ENCODE peak calls at places on chromosomes 2 and 18, in eight cellular contexts. R is activated CD8-positive, alpha-beta T cell treated with anti-CD3 and anti-CD28 coated beads for 36 hours; B is brain microvascular endothelial cell; D is AG10803; E is adrenal gland; K is fibroblast of lung; I is endothelial cell; F is progenitor cell of endocrine pancreas. C is an unnamed sample.

GRCh38 chr2:122389694-122390093 is 634.2 kb downstream of the TSN start:
- DNase-seq in R (no peak), B (no peak), D (no peak), E (no peak), K (no peak), I (no peak), F (no peak), C (no peak)

GRCh38 chr2:12045864-12046291 is 299.4 kb downstream of the LPIN1 start:
- DNase-seq in R (no peak), B (no peak), D (no peak), E (no peak), K (no peak), I (no peak), F (no peak), C (no peak)

GRCh38 chr2:165793161-165793778 is 777 bp downstream of the GALNT3 start:
- DNase-seq in R (peak), B (peak), D (no peak), E (no peak), K (no peak), I (peak), F (no peak), C (no peak)

GRCh38 chr18:46574740-46575108 is 82.3 kb downstream of the LOXHD1 start:
- DNase-seq in R (no peak), B (no peak), D (no peak), E (no peak), K (no peak), I (no peak), F (no peak), C (no peak)

GRCh38 chr2:183359867-183360266 is 235.6 kb downstream of the NUP35 start:
- DNase-seq in R (peak), B (peak), D (peak), E (peak), K (peak), I (no peak), F (no peak), C (no peak)

GRCh38 chr2:16407358-16407757 is 258.3 kb downstream of the CYRIA start:
- DNase-seq in R (no peak), B (no peak), D (no peak), E (no peak), K (no peak), I (no peak), F (no peak), C (no peak)

GRCh38 chr2:19045151-19045550 is 313.3 kb downstream of the OSR1 start:
- DNase-seq in R (no peak), B (no peak), D (no peak), E (no peak), K (no peak), I (no peak), F (no peak), C (no peak)

GRCh38 chr2:41827354-41827971 is 220.4 kb upstream of the PKDCC start:
- DNase-seq in R (no peak), B (no peak), D (no peak), E (no peak), K (no peak), I (no peak), F (no peak), C (no peak)

GRCh38 chr18:3151379-3152264 is 68.1 kb downstream of the MYOM1 start:
- DNase-seq in R (no peak), B (no peak), D (peak), E (peak), K (peak), I (no peak), F (no peak), C (peak)

GRCh38 chr2:164335128-164335527 is 286.2 kb downstream of the GRB14 start:
- DNase-seq in R (no peak), B (no peak), D (no peak), E (no peak), K (no peak), I (no peak), F (no peak), C (no peak)

GRCh38 chr2:36318547-36318946 is 37.0 kb upstream of the CRIM1 start:
- DNase-seq in R (no peak), B (no peak), D (peak), E (no peak), K (no peak), I (no peak), F (no peak), C (peak)

DNA sequence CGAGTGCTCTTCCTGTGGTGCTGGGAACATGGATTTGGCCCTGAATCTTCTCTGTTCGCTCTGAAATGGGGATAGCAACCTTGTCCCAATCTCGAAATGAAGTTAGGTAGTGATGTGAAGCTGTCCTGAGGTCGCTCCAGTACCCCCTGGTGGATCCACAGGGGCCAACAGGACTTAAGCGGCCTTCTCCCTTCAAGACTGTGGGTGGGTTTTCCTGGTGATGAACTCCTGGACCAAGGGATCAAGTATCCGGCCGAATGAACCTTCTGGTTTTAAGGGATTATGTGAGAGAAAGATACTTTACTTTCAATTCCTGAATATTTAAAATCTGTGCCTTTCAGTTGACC is 156.5 kb downstream of the NAPG start:
- DNase-seq in R (no peak), B (no peak), D (no peak), E (no peak), K (no peak), I (no peak), F (no peak), C (no peak)
- TF ChIP-seq CTCF in R (no peak), B (no peak), D (no peak), E (no peak), K (no peak), I (no peak), F (no peak), C (no peak)

GRCh38 chr2:71777946-71778345 is 324.6 kb downstream of the DYSF start:
- DNase-seq in R (no peak), B (no peak), D (no peak), E (no peak), K (no peak), I (no peak), F (no peak), C (no peak)

GRCh38 chr2:71776227-71776626 is 322.9 kb downstream of the DYSF start:
- DNase-seq in R (no peak), B (no peak), D (no peak), E (no peak), K (no peak), I (no peak), F (no peak), C (no peak)

GRCh38 chr2:71780162-71780561 is 326.8 kb downstream of the DYSF start:
- DNase-seq in R (no peak), B (no peak), D (no peak), E (no peak), K (no peak), I (no peak), F (peak), C (no peak)

GRCh38 chr2:71779306-71779855 is 326.0 kb downstream of the DYSF start:
- DNase-seq in R (no peak), B (peak), D (peak), E (no peak), K (peak), I (no peak), F (no peak), C (no peak)

GRCh38 chr2:71778514-71779305 is 325.3 kb downstream of the DYSF start:
- DNase-seq in R (no peak), B (no peak), D (no peak), E (no peak), K (peak), I (no peak), F (no peak), C (no peak)
- TF ChIP-seq CTCF in R (no peak), B (peak), D (peak), E (no peak), K (peak), I (no peak), F (no peak), C (peak)

DNA sequence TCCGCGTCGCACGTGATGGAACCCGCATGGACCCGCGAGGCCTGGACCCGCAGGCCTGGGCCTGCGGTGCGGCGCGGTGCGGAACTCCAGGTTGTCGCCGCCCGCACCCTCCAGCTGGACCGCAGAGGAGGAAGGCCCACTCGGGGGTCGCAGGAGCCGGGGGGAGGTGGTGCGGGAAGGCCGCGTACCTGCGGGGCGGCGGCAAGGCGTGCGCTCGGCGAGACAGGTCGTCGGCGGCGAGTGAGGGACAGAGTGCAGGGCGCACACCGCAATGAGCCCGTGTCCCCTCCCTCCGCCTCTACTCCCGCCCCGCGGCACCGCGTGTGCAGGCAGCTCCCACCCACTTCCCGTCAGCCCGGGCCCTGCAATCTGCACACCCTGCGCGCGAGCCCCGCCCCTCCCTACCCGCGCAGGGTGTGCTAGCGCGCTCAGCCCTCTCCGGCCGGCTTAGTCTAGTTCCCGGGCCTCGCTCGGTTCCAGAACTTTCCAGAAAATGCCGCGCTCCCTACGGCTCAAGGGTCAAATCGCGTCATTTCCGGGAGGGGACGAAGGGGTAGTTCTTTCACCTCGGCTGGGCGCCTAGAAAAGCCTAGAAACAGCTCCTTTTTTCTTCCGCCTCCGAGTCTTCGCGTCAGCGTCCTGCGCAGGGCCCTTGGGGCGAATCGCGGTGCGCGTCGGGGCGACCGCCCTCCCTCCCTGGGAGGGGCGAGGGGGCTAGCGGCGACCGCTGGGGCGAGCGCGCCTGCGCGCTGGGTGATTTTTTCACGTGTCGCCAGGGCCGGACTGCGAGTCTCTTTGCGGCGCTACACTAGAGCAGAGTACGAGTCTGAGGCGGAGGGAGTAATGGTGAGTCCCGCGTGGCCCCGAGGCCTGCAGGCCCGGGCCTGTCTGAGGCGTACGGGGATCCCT is at the start of the genes HSPD1 and HSPE1:
- DNase-seq in R (peak), B (peak), D (peak), E (peak), K (peak), I (peak), F (peak), C (peak)
- TF ChIP-seq CTCF in R (no peak), B (no peak), D (no peak), E (no peak), K (no peak), I (no peak), F (no peak), C (no peak)

DNA sequence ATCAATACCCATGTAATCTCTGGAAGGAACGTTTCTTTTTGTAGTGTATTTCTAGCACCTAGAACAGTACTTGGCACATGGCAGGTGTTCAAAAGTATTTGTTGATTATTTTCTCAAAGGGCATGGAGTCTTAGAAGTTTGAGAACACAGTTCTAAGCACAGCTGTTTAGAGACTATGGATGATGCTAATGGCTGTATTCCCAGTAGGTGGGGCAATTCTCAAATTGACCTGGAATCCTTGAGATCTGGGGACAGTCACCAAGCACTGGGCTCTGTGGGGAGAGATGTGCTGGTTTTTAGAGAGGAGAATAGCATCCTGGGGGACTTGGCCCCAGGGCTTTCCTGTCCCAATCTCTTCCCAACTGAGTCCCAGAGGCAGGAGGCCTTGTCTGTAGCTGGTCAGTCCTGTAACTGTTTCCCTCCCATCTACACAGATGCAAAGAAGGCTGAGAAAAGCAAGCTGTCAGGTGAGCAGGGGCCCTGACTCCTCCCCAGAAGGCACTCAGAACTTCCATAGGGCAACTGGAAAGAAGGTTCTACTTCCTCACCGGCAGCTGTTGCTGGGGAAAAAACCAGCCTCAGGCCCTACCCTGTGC is 17.5 kb upstream of the IL36G start:
- DNase-seq in R (no peak), B (no peak), D (no peak), E (no peak), K (no peak), I (no peak), F (no peak), C (no peak)
- TF ChIP-seq CTCF in R (no peak), B (peak), D (no peak), E (no peak), K (no peak), I (no peak), F (no peak), C (peak)

DNA sequence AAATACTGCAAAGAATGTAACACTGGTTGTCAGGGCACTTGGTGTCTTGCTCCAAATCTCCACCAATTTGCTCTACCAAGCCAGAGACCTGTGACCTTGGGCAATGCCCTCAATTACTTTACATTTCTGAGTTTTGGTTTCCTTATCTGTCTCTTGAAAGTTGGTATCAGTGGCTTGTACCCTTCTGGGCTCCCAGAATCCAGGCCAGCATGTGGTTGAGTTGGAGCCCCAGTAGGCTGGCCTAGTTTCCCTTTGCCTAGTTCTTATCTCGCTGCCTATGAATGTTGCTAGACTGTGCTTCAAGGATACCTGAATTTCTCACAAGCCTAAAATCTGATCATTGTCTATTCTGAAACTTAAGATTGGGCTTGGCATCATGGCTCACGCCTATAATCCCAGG is 26.6 kb downstream of the MEP1B start:
- DNase-seq in R (no peak), B (no peak), D (no peak), E (no peak), K (no peak), I (no peak), F (no peak), C (no peak)
- TF ChIP-seq CTCF in R (no peak), B (no peak), D (no peak), E (no peak), K (no peak), I (no peak), F (no peak), C (no peak)

GRCh38 chr18:476368-476767 is 24.1 kb downstream of the COLEC12 start:
- DNase-seq in R (no peak), B (no peak), D (no peak), E (no peak), K (no peak), I (no peak), F (no peak), C (no peak)
- TF ChIP-seq CTCF in R (no peak), B (peak), D (no peak), E (no peak), K (no peak), I (no peak), F (no peak), C (no peak)

GRCh38 chr2:223611061-223611460 is 8.9 kb upstream of the SCG2 start:
- DNase-seq in R (no peak), B (no peak), D (no peak), E (no peak), K (no peak), I (no peak), F (no peak), C (no peak)

GRCh38 chr2:223612501-223612900 is 10.3 kb upstream of the SCG2 start:
- DNase-seq in R (no peak), B (no peak), D (no peak), E (no peak), K (no peak), I (no peak), F (no peak), C (no peak)

GRCh38 chr2:223614534-223614933 is 12.4 kb upstream of the SCG2 start:
- DNase-seq in R (no peak), B (no peak), D (no peak), E (no peak), K (no peak), I (no peak), F (no peak), C (no peak)

GRCh38 chr2:223618172-223619035 is 16.2 kb upstream of the SCG2 start:
- DNase-seq in R (no peak), B (no peak), D (no peak), E (no peak), K (no peak), I (peak), F (no peak), C (no peak)

GRCh38 chr2:223613017-223613950 is 11.1 kb upstream of the SCG2 start:
- DNase-seq in R (no peak), B (peak), D (peak), E (peak), K (peak), I (peak), F (peak), C (peak)
- TF ChIP-seq CTCF in R (no peak), B (peak), D (peak), E (no peak), K (no peak), I (no peak), F (no peak), C (peak)

GRCh38 chr2:187783446-187783845 is 229.2 kb upstream of the TFPI start:
- DNase-seq in R (no peak), B (peak), D (no peak), E (no peak), K (peak), I (no peak), F (no peak), C (peak)
- TF ChIP-seq CTCF in R (no peak), B (no peak), D (no peak), E (no peak), K (no peak), I (no peak), F (no peak), C (peak)